ENCODE peak calls at places on chromosomes 6 and 20, in five cellular contexts. M is NB4, R is kidney epithelial cell, Y is left ventricle myocardium inferior, N is brain microvascular endothelial cell. W is an unnamed sample.
A peak's percentile ranks its signal among the peaks of the same experiment; 100 is the strongest.

GRCh38 chr6:134174790-134175531 is 122.5 kb upstream of the SLC2A12 start:
- DNase-seq in M (peak; percentile 94), R (peak; percentile 28), Y (peak; percentile 94), N (peak; percentile 84), W (no peak)

GRCh38 chr6:41171908-41172307 is 9.0 kb upstream of the TREM2 start:
- DNase-seq in M (no peak), R (no peak), Y (no peak), N (no peak), W (no peak)

GRCh38 chr6:133918208-133918930 is 29.5 kb downstream of the TCF21 start:
- DNase-seq in M (no peak), R (no peak), Y (no peak), N (no peak), W (no peak)

GRCh38 chr6:131657630-131658111 is 20.6 kb downstream of the ENPP3 start:
- DNase-seq in M (peak; percentile 68), R (no peak), Y (no peak), N (peak; percentile 19), W (no peak)

GRCh38 chr20:44208770-44209169 is 1.8 kb downstream of the OSER1 start:
- DNase-seq in M (no peak), R (no peak), Y (no peak), N (no peak), W (no peak)

GRCh38 chr6:53095716-53096115 is 30.5 kb downstream of the FBXO9 start:
- DNase-seq in M (no peak), R (no peak), Y (no peak), N (no peak), W (no peak)

GRCh38 chr20:53961527-53961926 is 108.9 kb downstream of the BCAS1 start:
- DNase-seq in M (no peak), R (no peak), Y (no peak), N (no peak), W (no peak)

GRCh38 chr20:34549291-34549928 is 9.1 kb upstream of the MAP1LC3A start:
- DNase-seq in M (peak; percentile 15), R (peak; percentile 34), Y (no peak), N (no peak), W (no peak)

GRCh38 chr6:2038096-2038495 is 207.3 kb downstream of the GMDS start:
- DNase-seq in M (peak; percentile 49), R (no peak), Y (no peak), N (peak; percentile 8), W (no peak)

GRCh38 chr6:24313477-24314141 is 44.2 kb downstream of the DCDC2 start:
- DNase-seq in M (no peak), R (peak; percentile 92), Y (no peak), N (peak; percentile 78), W (peak; percentile 90)

GRCh38 chr20:16147916-16148315 is 425.3 kb downstream of the KIF16B start:
- DNase-seq in M (no peak), R (no peak), Y (no peak), N (no peak), W (no peak)

GRCh38 chr20:54067606-54068174 is 2.7 kb downstream of the BCAS1 start:
- DNase-seq in M (no peak), R (peak; percentile 98), Y (peak; percentile 46), N (no peak), W (peak; percentile 98)

DNA sequence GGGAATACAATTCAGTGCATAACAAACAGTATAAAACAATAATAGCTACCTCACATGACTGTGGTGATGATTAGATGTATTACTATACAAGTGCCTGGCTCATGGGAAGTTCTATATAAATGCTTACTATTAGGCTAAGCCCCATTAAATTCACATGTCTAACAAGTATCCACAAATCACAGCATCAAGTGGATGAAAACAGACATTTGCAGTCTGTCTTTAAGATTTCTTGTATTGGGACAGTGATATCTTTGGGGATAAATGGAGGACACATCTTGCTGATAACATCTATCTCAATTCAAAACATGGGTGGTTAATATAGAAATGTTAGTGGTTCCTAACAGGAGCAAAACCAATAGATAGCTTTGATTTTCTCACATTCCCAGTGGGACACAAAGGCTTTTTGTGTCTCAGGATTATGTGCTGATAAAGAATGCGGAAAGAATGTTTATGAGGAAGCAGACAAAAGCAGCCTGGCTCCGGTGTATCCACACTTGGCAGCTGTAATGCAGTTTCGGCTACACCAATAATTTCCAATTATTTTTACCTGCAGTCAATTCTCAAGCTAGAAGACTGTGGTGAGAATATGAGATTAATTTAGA is 29.3 kb downstream of the PTPRK start:
- DNase-seq in M (no peak), R (no peak), Y (no peak), N (peak; percentile 41), W (no peak)
- H3K4me3 ChIP-seq in M (no peak overlapping the region), R (no peak overlapping the region), Y (peak overlapping the region; percentile 60), N (peak overlapping the region; percentile 38), W (peak overlapping the region; percentile 49)

GRCh38 chr6:34585108-34585507 is 29.0 kb upstream of the SPDEF start:
- DNase-seq in M (no peak), R (no peak), Y (no peak), N (no peak), W (no peak)

GRCh38 chr6:34583861-34584604 is 27.9 kb upstream of the SPDEF start:
- DNase-seq in M (no peak), R (no peak), Y (no peak), N (no peak), W (no peak)

GRCh38 chr6:34584694-34585093 is 28.6 kb upstream of the SPDEF start:
- DNase-seq in M (no peak), R (no peak), Y (no peak), N (no peak), W (no peak)

GRCh38 chr6:34581561-34581920 is 25.4 kb upstream of the SPDEF start:
- DNase-seq in M (no peak), R (no peak), Y (no peak), N (no peak), W (no peak)

DNA sequence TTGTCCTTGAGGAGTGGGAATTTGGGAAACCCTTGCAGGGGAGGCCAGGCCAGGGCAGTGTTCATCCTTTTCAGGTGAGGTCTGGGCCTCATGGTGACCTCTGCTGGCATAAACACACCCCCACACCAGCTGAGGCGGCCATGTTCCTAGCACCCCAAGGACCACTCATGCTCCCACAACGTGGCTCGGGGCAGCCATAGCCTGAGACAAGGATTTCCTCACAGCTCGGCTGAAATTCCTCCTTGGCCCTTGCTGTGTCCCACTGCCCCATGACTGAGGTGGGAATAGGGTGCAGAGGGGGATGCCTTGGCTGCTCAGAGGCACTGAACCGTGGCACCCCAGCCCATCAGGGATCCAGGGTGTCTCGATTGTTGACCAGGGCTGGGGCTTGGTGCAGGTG is 27.3 kb upstream of the SPDEF start:
- DNase-seq in M (no peak), R (no peak), Y (no peak), N (no peak), W (no peak)
- TF ChIP-seq CTCF in M (no peak), R (peak; percentile 36), Y (no peak), N (peak; percentile 47), W (peak; percentile 37)

GRCh38 chr6:167678102-167679101 is 148.3 kb upstream of the AFDN start:
- DNase-seq in M (no peak), R (no peak), Y (peak; percentile 62), N (no peak), W (no peak)
- H3K4me3 ChIP-seq in M (no peak overlapping the region), R (peak overlapping the region; percentile 25), Y (peak overlapping the region; percentile 53), N (peak overlapping the region; percentile 46), W (peak overlapping the region; percentile 34)

GRCh38 chr6:3454206-3455016 is 2.4 kb downstream of the SLC22A23 start:
- DNase-seq in M (no peak), R (no peak), Y (no peak), N (no peak), W (no peak)
- TF ChIP-seq CTCF in M (no peak), R (no peak), Y (no peak), N (no peak), W (no peak)

GRCh38 chr6:46491789-46492547 is 719 bp upstream of the RCAN2 start:
- DNase-seq in M (no peak), R (no peak), Y (peak; percentile 57), N (no peak), W (no peak)
- H3K4me3 ChIP-seq in M (no peak overlapping the region), R (peak overlapping the region; percentile 48), Y (peak overlapping the region; percentile 72), N (peak overlapping the region; percentile 53), W (peak overlapping the region; percentile 58)

DNA sequence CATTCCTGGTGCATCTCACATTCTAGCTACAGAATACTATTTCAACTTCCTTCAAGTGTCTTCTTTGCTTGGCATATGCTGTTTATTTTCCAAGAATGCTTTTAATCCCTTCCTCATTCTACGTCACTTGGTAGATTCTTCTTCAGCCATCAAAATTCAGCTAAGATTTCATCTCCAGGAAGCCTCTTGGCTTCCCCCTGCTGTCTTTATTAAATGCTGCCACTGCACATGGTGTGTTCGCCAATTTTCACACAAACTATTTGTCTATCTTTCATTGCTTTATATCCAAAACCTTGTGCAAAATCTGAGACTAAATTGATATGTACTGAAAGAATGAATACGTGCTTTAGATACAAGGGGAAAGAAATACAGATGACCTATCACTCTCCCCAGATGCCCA is 253.0 kb downstream of the RFPL4B start:
- DNase-seq in M (no peak), R (no peak), Y (no peak), N (no peak), W (no peak)
- TF ChIP-seq CTCF in M (no peak), R (no peak), Y (no peak), N (peak; percentile 30), W (peak; percentile 14)

W was measured in epithelial cell of proximal tubule.